ENCODE peak calls at places on chromosomes 13 and 19, in four cellular contexts. T is cardiac fibroblast, L is fibroblast of mammary gland, C is epithelial cell of proximal tubule. J is an unnamed sample.
A peak's percentile ranks its signal among the peaks of the same experiment; 100 is the strongest.

GRCh38 chr19:46860846-46861690 is at the start of gene ARHGAP35:
- DNase-seq in T (peak; percentile 93), C (no peak), L (no peak), J (no peak)

GRCh38 chr13:73580868-73581267 is 522.1 kb downstream of the KLF5 start:
- DNase-seq in L (no peak), T (no peak), C (no peak), J (no peak)

GRCh38 chr19:15432018-15432494 is 13.3 kb upstream of the AKAP8L start:
- DNase-seq in C (no peak), T (peak; percentile 6), L (no peak), J (no peak)

GRCh38 chr13:24118576-24118975 is 41.9 kb upstream of the SPATA13 start:
- DNase-seq in L (no peak), C (no peak), T (no peak), J (no peak)

GRCh38 chr13:21517576-21517975 is 58.5 kb upstream of the ZDHHC20 start:
- DNase-seq in C (no peak), L (no peak), T (no peak), J (no peak)

GRCh38 chr19:19321143-19321577 is 531 bp downstream of the MAU2 start:
- DNase-seq in L (peak; percentile 15), T (no peak), C (no peak), J (no peak)

GRCh38 chr19:6876790-6877189 is 10.6 kb upstream of the ADGRE1 start:
- DNase-seq in L (no peak), C (no peak), T (no peak), J (no peak)

GRCh38 chr13:34416833-34417425 is 525.1 kb upstream of the NBEA start:
- DNase-seq in T (peak; percentile 68), C (peak; percentile 40), L (peak; percentile 83), J (peak; percentile 74)

GRCh38 chr19:6424190-6424938 is at the start of gene KHSRP:
- DNase-seq in T (no peak), C (no peak), L (no peak), J (no peak)

GRCh38 chr19:35267818-35268545 is 780 bp upstream of the USF2 start:
- DNase-seq in L (peak; percentile 53), T (peak; percentile 82), C (no peak), J (peak; percentile 70)

GRCh38 chr13:97125810-97126738 is 96.1 kb upstream of the MBNL2 start:
- DNase-seq in T (peak; percentile 60), C (no peak), L (peak; percentile 75), J (no peak)

GRCh38 chr19:33510728-33511255 is 10.8 kb downstream of the PEPD start:
- DNase-seq in T (no peak), L (no peak), C (no peak), J (no peak)

GRCh38 chr13:105545811-105546210 is 989.7 kb downstream of the EFNB2 start:
- DNase-seq in T (no peak), L (no peak), C (no peak), J (no peak)

GRCh38 chr13:97339019-97339988 is 94.7 kb upstream of the RAP2A start:
- DNase-seq in L (peak; percentile 97), C (no peak), T (peak; percentile 95), J (peak; percentile 82)

GRCh38 chr19:3457531-3458228 is 22.6 kb downstream of the SMIM24 start:
- DNase-seq in L (no peak), T (peak; percentile 34), C (no peak), J (no peak)

GRCh38 chr13:113607056-113607455 is 22.5 kb downstream of the TFDP1 start:
- DNase-seq in C (no peak), T (no peak), L (no peak), J (no peak)

GRCh38 chr13:48151343-48151742 is 56.4 kb upstream of the MED4 start:
- DNase-seq in C (no peak), T (no peak), L (no peak), J (no peak)

DNA sequence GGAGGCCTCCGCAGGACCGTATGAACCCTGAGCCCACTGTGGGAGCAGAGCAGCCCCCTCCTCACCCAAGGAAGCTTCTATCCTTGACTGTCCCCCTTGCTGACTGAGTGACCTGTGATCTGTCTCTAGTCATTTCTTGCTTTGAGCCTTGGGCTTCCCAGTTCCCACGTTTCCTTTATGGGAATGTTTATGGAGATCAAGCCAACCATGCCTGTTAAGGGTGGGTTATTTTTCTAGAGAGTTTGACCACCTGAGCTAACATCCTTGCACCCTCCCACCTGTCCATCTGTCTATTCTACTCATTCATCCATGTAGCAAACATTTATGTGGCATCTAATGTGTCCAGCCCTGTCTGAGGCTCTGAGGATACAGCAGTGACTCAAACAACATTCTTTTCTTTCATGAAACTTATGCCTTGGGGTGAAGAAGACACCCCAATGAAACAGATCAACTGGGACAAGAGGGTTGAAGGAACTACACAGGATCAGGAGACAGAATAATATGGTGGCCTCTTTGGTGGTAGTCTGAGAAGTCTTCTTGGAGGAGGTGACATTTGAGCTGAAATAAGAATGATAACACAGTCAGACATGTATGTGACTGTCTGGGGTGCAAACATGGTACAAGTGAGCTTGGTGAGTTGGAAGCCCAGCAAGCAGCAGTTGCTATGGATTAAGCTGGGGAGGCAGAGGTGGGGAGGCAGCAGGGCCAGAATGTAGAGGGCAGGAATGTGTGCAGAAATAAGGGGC is 30.5 kb downstream of the CERS4 start:
- DNase-seq in T (no peak), C (no peak), L (no peak), J (no peak)
- H3K4me3 ChIP-seq in T (no peak overlapping the region), C (no peak overlapping the region), L (no peak overlapping the region), J (no peak overlapping the region)

GRCh38 chr13:50390503-50391248 is 375.4 kb downstream of the KCNRG start:
- DNase-seq in L (no peak), T (no peak), C (no peak), J (no peak)

GRCh38 chr13:50387124-50387581 is 371.9 kb downstream of the KCNRG start:
- DNase-seq in C (no peak), T (no peak), L (peak; percentile 41), J (peak; percentile 72)

GRCh38 chr13:50386527-50387123 is 371.4 kb downstream of the KCNRG start:
- DNase-seq in T (peak; percentile 54), C (no peak), L (peak; percentile 46), J (no peak)

GRCh38 chr13:50388481-50388880 is 373.2 kb downstream of the KCNRG start:
- DNase-seq in L (no peak), C (no peak), T (no peak), J (no peak)

GRCh38 chr13:50389726-50390125 is 374.5 kb downstream of the KCNRG start:
- DNase-seq in L (no peak), T (no peak), C (no peak), J (no peak)
- TF ChIP-seq CTCF in L (no peak), T (no peak), C (no peak), J (no peak)

GRCh38 chr13:36685912-36686311 is 12.1 kb downstream of the SERTM1 start:
- DNase-seq in L (peak; percentile 86), C (peak; percentile 18), T (no peak), J (no peak)
- H3K4me3 ChIP-seq in L (no peak overlapping the region), C (no peak overlapping the region), T (no peak overlapping the region), J (no peak overlapping the region)

GRCh38 chr13:99700468-99700867 is 199.2 kb downstream of the TM9SF2 start:
- DNase-seq in C (no peak), T (no peak), L (no peak), J (no peak)

GRCh38 chr13:99698816-99699099 is 197.5 kb downstream of the TM9SF2 start:
- DNase-seq in C (no peak), L (no peak), T (no peak), J (no peak)

GRCh38 chr13:99704390-99704789 is 203.1 kb downstream of the TM9SF2 start:
- DNase-seq in T (no peak), C (no peak), L (no peak), J (no peak)

GRCh38 chr13:99703908-99704307 is 202.6 kb downstream of the TM9SF2 start:
- DNase-seq in L (no peak), T (no peak), C (no peak), J (no peak)

GRCh38 chr13:99702687-99703319 is 201.5 kb downstream of the TM9SF2 start:
- DNase-seq in T (no peak), L (no peak), C (no peak), J (no peak)
- TF ChIP-seq CTCF in T (no peak), L (no peak), C (no peak), J (no peak)

GRCh38 chr13:99495478-99496321 is 5.6 kb upstream of the TM9SF2 start:
- DNase-seq in T (no peak), C (no peak), L (no peak), J (no peak)
- H3K4me3 ChIP-seq in T (peak overlapping the region; percentile 1), C (peak overlapping the region; percentile 2), L (peak overlapping the region; percentile 46), J (peak overlapping the region; percentile 21)

GRCh38 chr19:42942187-42942789 is 5.3 kb upstream of the PSG7 start:
- DNase-seq in L (peak; percentile 29), T (peak; percentile 18), C (no peak), J (no peak)
- TF ChIP-seq CTCF in L (peak; percentile 63), T (peak; percentile 72), C (peak; percentile 64), J (no peak)